ENCODE peak calls at places on chromosome 16, in four cellular contexts. E is K562, D is HepG2, V is HCT116. G is an unnamed sample.

GRCh38 chr16:50627419-50627818 is 53.7 kb downstream of the SNX20 start:
- DNase-seq in E (peak), D (no peak), V (no peak), G (no peak)

GRCh38 chr16:23597003-23597756 is 1.1 kb upstream of the NDUFAB1 start:
- DNase-seq in E (peak), D (peak), V (peak), G (no peak)

GRCh38 chr16:51756447-51757123 is 605.5 kb upstream of the SALL1 start:
- DNase-seq in E (no peak), D (no peak), V (no peak), G (no peak)

GRCh38 chr16:10266809-10267208 is 84.6 kb upstream of the GRIN2A start:
- DNase-seq in E (no peak), D (no peak), V (no peak), G (peak)

GRCh38 chr16:2483160-2483559 is 8.2 kb downstream of the TBC1D24 start:
- DNase-seq in E (no peak), D (no peak), V (no peak), G (no peak)

GRCh38 chr16:73126453-73126853 is 78.5 kb upstream of the ZFHX3 start:
- DNase-seq in E (no peak), D (peak), V (no peak), G (no peak)

GRCh38 chr16:48950184-48950583 is 331.5 kb downstream of the CBLN1 start:
- DNase-seq in E (no peak), D (no peak), V (no peak), G (no peak)

GRCh38 chr16:14339694-14340093 is 268.6 kb downstream of the MRTFB start:
- DNase-seq in E (no peak), D (no peak), V (no peak), G (no peak)

GRCh38 chr16:23518435-23518891 is 8.2 kb upstream of the GGA2 start:
- DNase-seq in E (peak), D (no peak), V (no peak), G (no peak)

GRCh38 chr16:57807968-57808528 is 5.8 kb upstream of the KIFC3 start:
- DNase-seq in E (peak), D (peak), V (peak), G (no peak)

GRCh38 chr16:84752600-84752999 is 52.8 kb downstream of the USP10 start:
- DNase-seq in E (no peak), D (no peak), V (no peak), G (no peak)

GRCh38 chr16:84756830-84757229 is 57.0 kb downstream of the USP10 start:
- DNase-seq in E (no peak), D (no peak), V (no peak), G (no peak)

GRCh38 chr16:84755004-84755672 is 55.3 kb downstream of the USP10 start:
- DNase-seq in E (no peak), D (no peak), V (no peak), G (no peak)

GRCh38 chr16:84753412-84754325 is 53.9 kb downstream of the USP10 start:
- DNase-seq in E (no peak), D (no peak), V (no peak), G (no peak)

DNA sequence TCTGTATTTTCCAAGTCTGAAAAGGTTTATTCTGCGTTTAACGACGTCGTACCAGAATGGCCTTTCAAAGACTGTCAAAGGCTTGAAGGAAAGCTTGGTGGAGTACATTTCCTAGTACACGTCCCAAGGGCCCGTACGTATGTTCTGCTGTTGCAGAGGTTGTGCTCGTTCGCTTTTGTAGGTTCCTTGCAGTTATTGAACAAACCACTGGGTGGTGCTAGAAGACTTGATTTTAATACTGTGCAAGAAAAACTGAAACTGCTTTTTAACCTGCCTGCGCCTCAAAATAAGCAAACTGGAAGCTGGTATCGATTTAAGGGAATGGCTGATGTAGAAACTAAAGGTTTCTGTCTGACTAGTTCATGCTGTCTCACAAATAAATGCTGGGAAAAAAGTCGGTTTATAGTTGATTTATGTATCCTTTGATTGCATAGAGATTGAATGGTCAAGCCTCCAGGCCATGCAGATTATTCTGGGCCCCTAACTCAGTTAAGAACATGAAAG is 54.6 kb downstream of the USP10 start:
- DNase-seq in E (peak), D (peak), V (peak), G (peak)
- TF ChIP-seq REST in E (no peak), D (no peak), V (no peak), G (no peak)

GRCh38 chr16:27222499-27223225 is 19.3 kb downstream of the KDM8 start:
- DNase-seq in E (no peak), D (no peak), V (no peak), G (no peak)

GRCh38 chr16:27223701-27224100 is 20.4 kb downstream of the KDM8 start:
- DNase-seq in E (no peak), D (no peak), V (no peak), G (no peak)

GRCh38 chr16:27221576-27222498 is 18.5 kb downstream of the KDM8 start:
- DNase-seq in E (no peak), D (no peak), V (no peak), G (no peak)

GRCh38 chr16:27224271-27224737 is 21.0 kb downstream of the KDM8 start:
- DNase-seq in E (no peak), D (no peak), V (no peak), G (no peak)

GRCh38 chr16:27223226-27223610 is 19.9 kb downstream of the KDM8 start:
- DNase-seq in E (no peak), D (no peak), V (no peak), G (no peak)
- TF ChIP-seq ATF3 in E (no peak), D (no peak), V (no peak), G (no peak)

DNA sequence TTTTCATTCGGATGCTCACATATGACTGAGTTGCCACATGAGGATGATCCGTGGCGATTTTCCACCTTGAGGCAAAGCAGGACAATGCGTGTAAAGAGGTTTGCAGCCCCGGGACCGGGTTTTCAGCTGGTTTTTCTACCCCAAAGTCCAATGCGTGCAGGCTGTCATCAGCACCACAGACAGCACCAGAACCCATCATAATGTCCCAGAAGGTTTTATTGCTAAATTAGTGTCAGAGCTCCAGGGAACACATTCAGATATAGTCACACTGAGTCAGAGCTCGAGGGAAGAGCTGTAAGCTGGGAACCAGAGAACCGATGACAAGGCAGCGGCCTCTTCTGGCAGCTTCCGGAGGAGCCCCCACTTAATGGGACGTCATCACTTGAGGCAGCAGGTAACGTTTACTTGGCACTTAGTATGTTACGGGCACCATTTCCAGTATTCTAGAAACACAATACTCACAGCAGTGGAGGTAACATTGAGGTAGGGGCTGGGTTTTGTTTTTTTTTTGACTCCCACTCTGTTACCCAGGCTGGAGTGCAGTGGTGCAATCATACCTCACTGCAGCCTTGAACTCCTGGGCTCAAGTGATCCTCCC is 8.9 kb upstream of the NAGPA start:
- DNase-seq in E (peak), D (peak), V (peak), G (no peak)
- TF ChIP-seq REST in E (no peak), D (peak), V (no peak), G (peak)

DNA sequence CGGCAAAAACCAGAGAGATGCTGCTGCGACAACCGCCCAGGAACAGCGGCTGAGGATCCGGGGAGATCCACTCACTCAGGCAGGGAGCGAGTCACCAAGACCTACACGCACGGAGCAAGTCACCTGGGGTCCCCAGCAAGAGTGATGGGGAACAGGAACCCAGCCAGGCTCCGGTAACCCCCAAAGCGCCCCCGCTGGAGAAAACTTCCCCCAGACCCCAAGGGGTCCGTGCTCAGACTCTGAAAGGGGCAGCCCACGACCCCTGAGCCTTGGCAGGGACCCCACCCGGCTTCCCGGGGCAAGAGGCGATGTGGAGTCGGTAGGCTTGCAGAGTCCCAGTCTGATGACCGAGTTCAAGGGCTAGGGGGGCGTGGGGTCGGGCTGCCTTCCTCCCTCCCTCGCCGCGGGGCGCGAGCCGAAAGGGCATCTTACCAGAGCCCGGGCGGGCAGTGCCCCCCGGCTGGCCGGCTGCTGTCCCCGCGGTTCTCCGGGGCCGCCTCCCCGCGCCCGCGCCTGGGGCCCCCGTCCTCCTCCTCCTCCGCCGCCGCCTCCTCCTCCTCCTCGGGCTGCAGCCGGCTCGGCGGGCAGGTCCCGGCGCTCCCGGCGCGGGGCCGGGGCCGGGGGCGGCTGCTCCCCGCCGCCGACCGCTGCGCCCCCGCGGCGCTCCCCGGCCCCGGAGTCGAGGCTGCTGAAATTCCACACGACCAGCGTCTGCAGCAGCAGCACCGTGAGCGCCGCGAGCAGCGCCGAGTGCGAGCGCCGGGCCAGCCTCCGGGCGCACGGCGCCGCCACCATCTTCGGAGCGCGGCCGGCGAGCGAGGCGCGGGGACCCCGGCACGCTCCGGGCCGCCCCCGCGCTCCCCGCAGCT is 524 bp downstream of the XYLT1 start:
- DNase-seq in E (no peak), D (no peak), V (no peak), G (no peak)
- TF ChIP-seq ATF3 in E (no peak), D (no peak), V (no peak), G (no peak)

GRCh38 chr16:29873319-29873718 is 10.3 kb upstream of the CDIPT start:
- DNase-seq in E (no peak), D (no peak), V (no peak), G (no peak)

GRCh38 chr16:29871822-29872546 is 9.0 kb upstream of the CDIPT start:
- DNase-seq in E (no peak), D (no peak), V (no peak), G (no peak)

GRCh38 chr16:29863669-29863984 is 601 bp upstream of the CDIPT start:
- DNase-seq in E (no peak), D (no peak), V (no peak), G (no peak)

GRCh38 chr16:29864205-29864604 is 1.2 kb upstream of the CDIPT start:
- DNase-seq in E (no peak), D (no peak), V (no peak), G (no peak)

GRCh38 chr16:29868396-29868795 is 5.4 kb upstream of the CDIPT start:
- DNase-seq in E (peak), D (no peak), V (no peak), G (no peak)
- TF ChIP-seq REST in E (no peak), D (no peak), V (no peak), G (no peak)

DNA sequence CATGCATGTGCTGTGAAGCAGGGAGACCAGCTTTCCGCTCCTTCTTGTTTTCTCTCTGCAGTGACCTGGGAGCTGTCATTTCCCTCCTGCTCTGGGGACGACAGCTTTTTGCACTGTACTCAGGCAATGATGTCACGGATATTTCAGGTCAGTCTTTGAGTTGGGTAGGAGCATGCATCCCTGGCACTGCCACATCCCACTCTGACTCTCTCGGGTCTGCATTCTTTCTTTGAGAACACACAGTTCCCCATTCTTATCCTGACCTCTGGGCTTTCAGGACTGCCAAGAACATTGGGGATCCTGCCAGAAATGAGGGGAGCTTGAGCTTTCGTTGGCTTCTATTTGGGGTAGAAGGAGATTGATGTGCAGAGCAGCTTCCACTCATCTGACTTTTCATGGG is 10.8 kb downstream of the HPR start:
- DNase-seq in E (no peak), D (no peak), V (no peak), G (no peak)
- TF ChIP-seq ATF3 in E (no peak), D (no peak), V (no peak), G (no peak)

GRCh38 chr16:89491238-89491869 is 993 bp upstream of the ANKRD11 start:
- DNase-seq in E (no peak), D (peak), V (no peak), G (no peak)
- TF ChIP-seq REST in E (no peak), D (no peak), V (no peak), G (no peak)

G was measured in GM12878.